ENCODE peak calls at places on chromosomes 4 and X, in eight cellular contexts. C, G, Q, X, W, K, O and N are unnamed samples.

GRCh38 chr4:11428161-11428700 is 463 bp downstream of the HS3ST1 start:
- DNase-seq in O (no peak), W (peak; percentile 70), G (no peak), K (no peak), X (no peak), C (no peak), Q (no peak), N (no peak)

GRCh38 chr4:121705521-121705920 is 8.7 kb upstream of the ANXA5 start:
- DNase-seq in G (no peak), Q (no peak), W (no peak), C (no peak), K (no peak), X (no peak), O (no peak), N (no peak)

GRCh38 chr4:183493246-183493645 is 11.6 kb upstream of the ING2 start:
- DNase-seq in Q (no peak), O (no peak), G (no peak), K (no peak), X (no peak), W (no peak), C (no peak), N (no peak)

GRCh38 chr4:76696109-76696508 is 201.8 kb downstream of the SOWAHB start:
- DNase-seq in Q (no peak), G (no peak), O (no peak), K (peak; percentile 48), C (no peak), X (no peak), W (no peak), N (no peak)

GRCh38 chr4:52873191-52873590 is 11.1 kb downstream of the RASL11B start:
- DNase-seq in X (no peak), O (no peak), G (no peak), W (no peak), K (no peak), Q (no peak), C (no peak), N (no peak)

GRCh38 chrX:45351478-45351877 is 150.8 kb upstream of the DIPK2B start:
- DNase-seq in W (no peak), Q (no peak), X (no peak), K (peak; percentile 29), G (no peak), O (no peak), C (no peak), N (no peak)

GRCh38 chr4:42519803-42520417 is 122.6 kb downstream of the SHISA3 start:
- DNase-seq in O (peak; percentile 21), K (peak; percentile 43), C (no peak), X (peak; percentile 62), Q (peak; percentile 24), W (no peak), G (peak; percentile 62), N (peak; percentile 9)

GRCh38 chr4:129978315-129978714 is 882.4 kb downstream of the C4orf33 start:
- DNase-seq in K (no peak), O (no peak), Q (no peak), W (no peak), X (no peak), C (no peak), G (no peak), N (no peak)

GRCh38 chr4:38106301-38106700 is 146.1 kb downstream of the PTTG2 start:
- DNase-seq in W (no peak), X (no peak), O (no peak), Q (no peak), K (no peak), G (no peak), C (no peak), N (no peak)

GRCh38 chrX:29257516-29257915 is 670.3 kb downstream of the IL1RAPL1 start:
- DNase-seq in C (no peak), W (no peak), Q (no peak), O (no peak), G (no peak), K (no peak), X (no peak), N (no peak)

GRCh38 chr4:146959692-146960091 is 14.0 kb upstream of the TTC29 start:
- DNase-seq in O (no peak), K (no peak), C (no peak), X (no peak), Q (no peak), G (no peak), W (no peak), N (no peak)

GRCh38 chr4:17511041-17511949 is 595 bp downstream of the QDPR start:
- DNase-seq in O (peak; percentile 73), X (peak; percentile 55), G (peak; percentile 55), K (peak; percentile 69), C (peak; percentile 89), W (peak; percentile 84), Q (peak; percentile 56), N (peak; percentile 67)

GRCh38 chr4:177339794-177340374 is 30.2 kb downstream of the NEIL3 start:
- DNase-seq in W (no peak), X (peak; percentile 82), C (no peak), K (peak; percentile 53), Q (peak; percentile 29), O (peak; percentile 20), G (no peak), N (no peak)

GRCh38 chr4:108493596-108493931 is 126.8 kb upstream of the RPL34 start:
- DNase-seq in Q (no peak), W (no peak), X (no peak), K (no peak), G (no peak), C (no peak), O (no peak), N (no peak)

GRCh38 chr4:114005569-114006442 is 26.4 kb upstream of the ARSJ start:
- DNase-seq in Q (no peak), G (no peak), X (peak; percentile 30), W (no peak), K (peak; percentile 55), O (no peak), C (no peak), N (no peak)